ENCODE peak calls at places on chromosomes 1 and 21, in ten cellular contexts. C, L, I, Q, B, A, S, X, Z and D are unnamed samples.
A peak's percentile ranks its signal among the peaks of the same experiment; 100 is the strongest.

GRCh38 chr1:207058252-207058651 is 5.2 kb downstream of the PFKFB2 start:
- ATAC-seq in S (no peak), Z (no peak), Q (no peak), I (no peak), L (no peak), B (no peak), C (no peak), A (no peak), X (no peak), D (no peak)

GRCh38 chr21:45347712-45348477 is 57.1 kb upstream of the COL18A1 start:
- ATAC-seq in I (peak; percentile 9), S (no peak), X (no peak), Z (no peak), C (no peak), L (no peak), Q (no peak), B (no peak), A (peak; percentile 49), D (no peak)

GRCh38 chr1:41734201-41734915 is 184.4 kb downstream of the HIVEP3 start:
- ATAC-seq in S (no peak), A (no peak), L (no peak), Q (no peak), I (no peak), X (no peak), C (no peak), Z (no peak), B (no peak), D (no peak)

GRCh38 chr1:219264557-219264956 is 90.9 kb downstream of the LYPLAL1 start:
- ATAC-seq in I (no peak), L (no peak), X (no peak), Z (no peak), A (no peak), S (no peak), C (no peak), B (no peak), Q (no peak), D (no peak)

GRCh38 chr1:154342836-154343472 is 17.6 kb downstream of the ATP8B2 start:
- ATAC-seq in L (peak; percentile 59), B (peak; percentile 91), C (no peak), X (peak; percentile 88), S (no peak), Z (peak; percentile 98), Q (peak; percentile 48), I (peak; percentile 69), A (no peak), D (peak; percentile 87)

GRCh38 chr1:61680500-61680899 is 44.4 kb downstream of the TM2D1 start:
- ATAC-seq in A (no peak), S (no peak), C (no peak), B (no peak), I (peak; percentile 20), X (no peak), Z (no peak), Q (no peak), L (no peak), D (no peak)

GRCh38 chr1:243343970-243344749 is 88.3 kb downstream of the SDCCAG8 start:
- ATAC-seq in A (peak; percentile 82), Z (peak; percentile 67), I (no peak), B (peak; percentile 39), X (no peak), L (peak; percentile 34), S (peak; percentile 77), Q (peak; percentile 88), C (peak; percentile 59), D (peak; percentile 30)

GRCh38 chr1:113538225-113538624 is 147.9 kb downstream of the MAGI3 start:
- ATAC-seq in I (no peak), Q (no peak), C (no peak), B (no peak), Z (no peak), A (no peak), X (no peak), S (no peak), L (no peak), D (no peak)

GRCh38 chr21:15744926-15745325 is 15.1 kb downstream of the USP25 start:
- ATAC-seq in L (no peak), C (no peak), A (no peak), I (no peak), Z (no peak), Q (no peak), X (no peak), S (no peak), B (no peak), D (no peak)

GRCh38 chr1:76867342-76868130 is at the start of gene ST6GALNAC5:
- ATAC-seq in Z (no peak), X (no peak), B (no peak), I (peak; percentile 69), A (peak; percentile 69), Q (no peak), L (no peak), C (no peak), S (no peak), D (no peak)

GRCh38 chr1:204711947-204712701 is 26.6 kb upstream of the LRRN2 start:
- ATAC-seq in Q (peak; percentile 65), C (no peak), S (no peak), I (peak; percentile 88), Z (no peak), L (peak; percentile 81), X (no peak), B (no peak), A (no peak), D (no peak)

GRCh38 chr1:25906644-25907300 is 553 bp upstream of the STMN1 start:
- ATAC-seq in L (no peak), I (peak; percentile 4), Q (peak; percentile 27), B (no peak), C (no peak), Z (no peak), X (peak; percentile 4), A (no peak), S (peak; percentile 20), D (peak; percentile 8)

GRCh38 chr1:201916649-201917249 is 28.1 kb downstream of the SHISA4 start:
- ATAC-seq in X (no peak), L (peak; percentile 47), S (peak; percentile 28), C (no peak), Q (peak; percentile 55), A (peak; percentile 74), Z (peak; percentile 50), I (peak; percentile 70), B (peak; percentile 55), D (no peak)

GRCh38 chr1:26922201-26922729 is 722 bp downstream of the NUDC start:
- ATAC-seq in I (peak; percentile 3), B (no peak), Q (peak; percentile 16), L (no peak), A (peak; percentile 4), C (peak; percentile 6), X (peak; percentile 4), S (no peak), Z (no peak), D (no peak)

GRCh38 chr1:84539972-84540371 is 33.6 kb upstream of the GNG5 start:
- ATAC-seq in S (no peak), Q (no peak), L (no peak), C (no peak), Z (no peak), A (peak; percentile 77), B (no peak), X (no peak), I (no peak), D (no peak)

GRCh38 chr1:153791856-153792253 is 16.6 kb downstream of the SLC27A3 start:
- ATAC-seq in L (no peak), B (peak; percentile 50), S (no peak), C (peak; percentile 40), Q (no peak), Z (peak; percentile 21), X (peak; percentile 16), A (peak; percentile 23), I (no peak), D (no peak)

GRCh38 chr1:49306507-49307070 is 529.9 kb upstream of the BEND5 start:
- ATAC-seq in Q (no peak), S (no peak), L (no peak), I (no peak), X (peak; percentile 21), B (peak; percentile 60), C (no peak), Z (no peak), A (no peak), D (no peak)

GRCh38 chr1:244678687-244679086 is 25.8 kb downstream of the DESI2 start:
- ATAC-seq in Q (no peak), A (no peak), S (no peak), Z (no peak), X (no peak), I (no peak), L (no peak), C (no peak), B (no peak), D (no peak)

GRCh38 chr1:15328785-15329480 is 80.8 kb upstream of the EFHD2 start:
- ATAC-seq in S (peak; percentile 90), A (no peak), L (peak; percentile 89), Z (peak; percentile 77), X (no peak), I (peak; percentile 96), C (no peak), B (peak; percentile 55), Q (peak; percentile 57), D (no peak)

GRCh38 chr21:36901575-36901974 is 64.9 kb downstream of the HLCS start:
- ATAC-seq in B (no peak), A (no peak), S (no peak), C (no peak), I (no peak), Q (no peak), L (no peak), X (no peak), Z (no peak), D (no peak)

GRCh38 chr1:101308935-101309333 is 72.1 kb downstream of the S1PR1 start:
- ATAC-seq in I (no peak), L (no peak), B (peak; percentile 1), S (no peak), Z (no peak), Q (no peak), A (peak; percentile 18), C (peak; percentile 70), X (peak; percentile 11), D (no peak)

GRCh38 chr1:164912290-164912689 is 353.3 kb downstream of the PBX1 start:
- ATAC-seq in Q (no peak), A (no peak), S (no peak), L (no peak), B (no peak), C (no peak), Z (no peak), X (no peak), I (peak; percentile 84), D (no peak)

GRCh38 chr1:207240325-207241095 is 81.0 kb upstream of the CD55 start:
- ATAC-seq in Q (peak; percentile 58), I (no peak), S (no peak), A (peak; percentile 64), B (no peak), C (peak; percentile 46), L (no peak), Z (no peak), X (no peak), D (no peak)

GRCh38 chr1:177252877-177253276 is 82.1 kb downstream of the BRINP2 start:
- ATAC-seq in I (no peak), C (no peak), B (no peak), S (no peak), L (no peak), Z (no peak), A (no peak), X (no peak), Q (no peak), D (no peak)

GRCh38 chr1:14742181-14742980 is 143.9 kb downstream of the KAZN start:
- ATAC-seq in C (peak; percentile 82), S (no peak), Q (no peak), X (no peak), B (no peak), I (peak; percentile 59), Z (no peak), L (no peak), A (no peak), D (no peak)

GRCh38 chr1:173413271-173413707 is 63.8 kb upstream of the PRDX6 start:
- ATAC-seq in C (no peak), B (no peak), Q (no peak), X (no peak), S (no peak), L (no peak), I (peak; percentile 76), A (no peak), Z (no peak), D (no peak)

GRCh38 chr1:56927986-56928385 is 37.8 kb downstream of the C8B start:
- ATAC-seq in A (no peak), L (no peak), I (no peak), B (no peak), X (no peak), C (no peak), Q (no peak), S (no peak), Z (no peak), D (no peak)

GRCh38 chr1:213099682-213100399 is 48.8 kb downstream of the RPS6KC1 start:
- ATAC-seq in X (no peak), S (no peak), L (no peak), A (no peak), C (no peak), I (no peak), Q (no peak), B (no peak), Z (no peak), D (no peak)